ENCODE peak calls at places on chromosomes 4 and X, in four cellular contexts. B is GM13977, H is pancreas, Y is neural crest cell. X is an unnamed sample.

GRCh38 chr4:122668241-122668640 is 47.4 kb upstream of the IL21 start:
- DNase-seq in H (no peak), B (no peak), Y (no peak), X (no peak)

GRCh38 chr4:55175779-55176231 is 50.4 kb upstream of the KDR start:
- DNase-seq in H (no peak), Y (no peak), B (no peak), X (no peak)

GRCh38 chr4:85067342-85067741 is 100.9 kb upstream of the WDFY3 start:
- DNase-seq in Y (no peak), B (no peak), H (no peak), X (no peak)

GRCh38 chr4:30714408-30715031 is 5.6 kb upstream of the PCDH7 start:
- DNase-seq in Y (peak; percentile 53), B (peak; percentile 22), H (no peak), X (no peak)

GRCh38 chrX:155237719-155238118 is 21.5 kb downstream of the VBP1 start:
- DNase-seq in B (no peak), H (no peak), Y (no peak), X (no peak)

GRCh38 chr4:39931441-39931901 is 46.2 kb downstream of the PDS5A start:
- DNase-seq in B (no peak), Y (no peak), H (no peak), X (peak; percentile 15)

GRCh38 chrX:40579880-40580536 is 762 bp upstream of the ATP6AP2 start:
- DNase-seq in B (no peak), Y (no peak), H (no peak), X (no peak)

GRCh38 chr4:73911746-73912145 is 42.6 kb downstream of the CXCL1 start:
- DNase-seq in Y (no peak), B (no peak), H (no peak), X (no peak)

GRCh38 chr4:10033191-10033881 is 12.0 kb upstream of the SLC2A9 start:
- DNase-seq in B (no peak), H (no peak), Y (no peak), X (no peak)

GRCh38 chrX:150547511-150548115 is 20.8 kb upstream of the MTM1 start:
- DNase-seq in B (peak; percentile 53), Y (peak; percentile 33), H (peak; percentile 81), X (peak; percentile 56)

GRCh38 chr4:123749408-123749807 is 352.8 kb downstream of the SPRY1 start:
- DNase-seq in H (no peak), Y (no peak), B (no peak), X (no peak)

GRCh38 chrX:133185119-133185518 is 33.0 kb downstream of the TFDP3 start:
- DNase-seq in H (no peak), Y (no peak), B (no peak), X (no peak)

GRCh38 chr4:80014531-80014930 is 58.5 kb downstream of the ANTXR2 start:
- DNase-seq in B (no peak), Y (no peak), H (no peak), X (no peak)

GRCh38 chrX:50905334-50905733 is 5.2 kb upstream of the BMP15 start:
- DNase-seq in B (no peak), H (no peak), Y (no peak), X (no peak)

GRCh38 chr4:2796261-2797187 is 3.6 kb downstream of the SH3BP2 start:
- DNase-seq in Y (no peak), H (peak; percentile 91), B (no peak), X (no peak)

GRCh38 chr4:147518086-147518485 is 37.2 kb downstream of the EDNRA start:
- DNase-seq in H (no peak), Y (no peak), B (no peak), X (no peak)

GRCh38 chr4:169657470-169658107 is 37.2 kb downstream of the CLCN3 start:
- DNase-seq in H (no peak), Y (no peak), B (no peak), X (no peak)

GRCh38 chr4:16079046-16079445 is 4.8 kb downstream of the PROM1 start:
- DNase-seq in H (no peak), Y (no peak), B (peak; percentile 59), X (peak; percentile 50)

GRCh38 chr4:9812530-9813340 is 31.3 kb downstream of the DRD5 start:
- DNase-seq in Y (no peak), B (peak; percentile 36), H (no peak), X (no peak)

GRCh38 chrX:23662187-23662586 is 5.1 kb upstream of the PRDX4 start:
- DNase-seq in Y (no peak), B (no peak), H (no peak), X (no peak)

GRCh38 chr4:139666735-139667266 is 1.2 kb downstream of the MGST2 start:
- DNase-seq in Y (no peak), B (no peak), H (peak; percentile 67), X (no peak)

GRCh38 chrX:37060999-37061398 is 52.8 kb downstream of the FAM47C start:
- DNase-seq in B (peak; percentile 18), Y (peak; percentile 15), H (no peak), X (peak; percentile 13)
- TF ChIP-seq CTCF in B (peak; percentile 60), Y (peak; percentile 68), H (peak; percentile 40), X (peak; percentile 39)

GRCh38 chr4:6251365-6251764 is 18.3 kb upstream of the WFS1 start:
- DNase-seq in B (no peak), Y (no peak), H (no peak), X (no peak)

GRCh38 chr4:6250235-6250983 is 19.2 kb upstream of the WFS1 start:
- DNase-seq in Y (peak; percentile 46), H (no peak), B (peak; percentile 85), X (peak; percentile 76)

GRCh38 chr4:6252051-6252450 is 17.6 kb upstream of the WFS1 start:
- DNase-seq in Y (no peak), H (no peak), B (no peak), X (no peak)

GRCh38 chr4:6253111-6253510 is 16.5 kb upstream of the WFS1 start:
- DNase-seq in H (no peak), Y (no peak), B (no peak), X (no peak)

GRCh38 chr4:6250984-6251295 is 18.7 kb upstream of the WFS1 start:
- DNase-seq in H (no peak), B (no peak), Y (no peak), X (no peak)
- TF ChIP-seq CTCF in H (peak; percentile 19), B (no peak), Y (peak; percentile 7), X (no peak)

DNA sequence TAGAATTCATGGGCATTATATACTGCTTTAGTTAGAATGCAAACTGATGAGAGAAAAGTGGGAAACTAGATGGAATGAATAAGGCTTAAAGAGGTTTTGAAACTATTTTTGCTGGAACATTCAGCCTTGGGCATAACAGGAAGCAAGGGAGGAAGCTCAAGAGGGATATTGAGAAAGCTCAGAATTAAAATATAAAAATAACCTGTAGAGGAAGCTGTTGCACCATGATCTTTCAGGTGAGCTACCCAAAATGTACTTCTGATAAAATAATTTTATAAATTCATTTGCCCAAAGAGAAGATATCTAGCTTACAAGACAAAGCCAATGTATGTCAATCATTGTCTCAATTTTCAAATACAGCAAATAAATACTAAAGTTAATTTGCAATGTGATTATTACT is 11.3 kb downstream of the GC start:
- DNase-seq in B (no peak), Y (no peak), H (no peak), X (no peak)
- TF ChIP-seq CTCF in B (no peak), Y (no peak), H (peak; percentile 21), X (no peak)

DNA sequence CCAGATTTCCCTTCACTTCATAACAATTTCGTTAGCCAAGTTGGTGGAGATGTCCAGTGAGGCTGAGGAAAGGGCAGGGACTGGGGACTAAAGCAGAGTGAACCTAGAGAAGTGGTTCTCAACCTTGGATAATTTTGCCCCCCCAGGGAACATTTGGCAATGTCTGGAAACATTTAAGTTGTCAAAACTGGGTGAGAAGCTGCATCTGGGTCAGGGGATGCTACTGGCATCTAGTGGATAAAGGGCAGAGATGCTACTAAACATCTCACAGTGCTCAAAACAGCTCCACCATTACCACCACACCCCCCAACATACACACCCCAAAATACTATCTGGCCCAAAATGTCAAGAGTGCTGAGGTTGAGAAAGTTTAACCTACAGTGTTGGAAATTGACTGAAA is 32.0 kb upstream of the FGF16 start:
- DNase-seq in Y (no peak), H (no peak), B (no peak), X (no peak)
- TF ChIP-seq CTCF in Y (no peak), H (no peak), B (no peak), X (no peak)

GRCh38 chr4:152690706-152691651 is 11.2 kb upstream of the TMEM154 start:
- DNase-seq in Y (no peak), H (no peak), B (no peak), X (no peak)

GRCh38 chr4:152687974-152688599 is 8.3 kb upstream of the TMEM154 start:
- DNase-seq in H (no peak), B (no peak), Y (no peak), X (no peak)

GRCh38 chr4:152686452-152687013 is 6.7 kb upstream of the TMEM154 start:
- DNase-seq in B (no peak), H (no peak), Y (no peak), X (no peak)

GRCh38 chr4:152691761-152692160 is 12.0 kb upstream of the TMEM154 start:
- DNase-seq in H (no peak), Y (no peak), B (no peak), X (no peak)

GRCh38 chr4:152689615-152690501 is 10.1 kb upstream of the TMEM154 start:
- DNase-seq in Y (no peak), H (no peak), B (no peak), X (no peak)
- TF ChIP-seq CTCF in Y (no peak), H (no peak), B (no peak), X (no peak)

X was measured in GM10248.